ENCODE peak calls at places on chromosomes 7 and 10, in seven cellular contexts. One of them, this sample, is unnamed.

GRCh38 chr10:93236378-93237040 is 162.8 kb downstream of the CYP26A1 start:
- DNase-seq in spleen: no peak
- DNase-seq in heart left ventricle: no peak
- DNase-seq in body of pancreas: no peak
- DNase-seq in tibial nerve: no peak
- DNase-seq in H54: no peak
- DNase-seq in lower leg skin: no peak
- DNase-seq in this sample: no peak

GRCh38 chr7:50142421-50143113 is 49.5 kb upstream of the ZPBP start:
- DNase-seq in spleen: no peak
- DNase-seq in heart left ventricle: no peak
- DNase-seq in body of pancreas: no peak
- DNase-seq in tibial nerve: no peak
- DNase-seq in H54: no peak
- DNase-seq in lower leg skin: no peak
- DNase-seq in this sample: no peak

GRCh38 chr7:128410092-128410665 is 397 bp upstream of the IMPDH1 start:
- DNase-seq in spleen: peak; percentile 92
- DNase-seq in heart left ventricle: no peak
- DNase-seq in body of pancreas: peak; percentile 60
- DNase-seq in tibial nerve: peak; percentile 46
- DNase-seq in H54: peak; percentile 90
- DNase-seq in lower leg skin: peak; percentile 94
- DNase-seq in this sample: peak; percentile 48

GRCh38 chr10:44974628-44975431 is 3.8 kb downstream of the DEPP1 start:
- DNase-seq in spleen: peak; percentile 94
- DNase-seq in heart left ventricle: peak; percentile 83
- DNase-seq in body of pancreas: peak; percentile 86
- DNase-seq in tibial nerve: peak; percentile 74
- DNase-seq in H54: peak; percentile 69
- DNase-seq in lower leg skin: peak; percentile 94
- DNase-seq in this sample: no peak

GRCh38 chr10:115092555-115093285 is 445 bp upstream of the ATRNL1 start:
- DNase-seq in spleen: peak; percentile 75
- DNase-seq in heart left ventricle: peak; percentile 27
- DNase-seq in body of pancreas: peak; percentile 16
- DNase-seq in tibial nerve: no peak
- DNase-seq in H54: no peak
- DNase-seq in lower leg skin: no peak
- DNase-seq in this sample: peak; percentile 46

GRCh38 chr10:85137253-85137652 is 808.9 kb downstream of the CCSER2 start:
- DNase-seq in spleen: no peak
- DNase-seq in heart left ventricle: no peak
- DNase-seq in body of pancreas: no peak
- DNase-seq in tibial nerve: no peak
- DNase-seq in H54: no peak
- DNase-seq in lower leg skin: no peak
- DNase-seq in this sample: no peak

GRCh38 chr7:140643416-140643815 is 2.8 kb upstream of the DENND2A start:
- DNase-seq in spleen: peak; percentile 56
- DNase-seq in heart left ventricle: no peak
- DNase-seq in body of pancreas: no peak
- DNase-seq in tibial nerve: no peak
- DNase-seq in H54: no peak
- DNase-seq in lower leg skin: no peak
- DNase-seq in this sample: no peak

GRCh38 chr10:11875499-11876281 is 52.5 kb downstream of the PROSER2 start:
- DNase-seq in spleen: peak; percentile 70
- DNase-seq in heart left ventricle: peak; percentile 85
- DNase-seq in body of pancreas: peak; percentile 93
- DNase-seq in tibial nerve: peak; percentile 72
- DNase-seq in H54: peak; percentile 97
- DNase-seq in lower leg skin: peak; percentile 95
- DNase-seq in this sample: peak; percentile 95

GRCh38 chr7:83918142-83918541 is 269.2 kb upstream of the SEMA3E start:
- DNase-seq in spleen: no peak
- DNase-seq in heart left ventricle: no peak
- DNase-seq in body of pancreas: no peak
- DNase-seq in tibial nerve: no peak
- DNase-seq in H54: no peak
- DNase-seq in lower leg skin: no peak
- DNase-seq in this sample: no peak

GRCh38 chr10:59944339-59944935 is 38.1 kb upstream of the CCDC6 start:
- DNase-seq in spleen: no peak
- DNase-seq in heart left ventricle: no peak
- DNase-seq in body of pancreas: no peak
- DNase-seq in tibial nerve: no peak
- DNase-seq in H54: no peak
- DNase-seq in lower leg skin: no peak
- DNase-seq in this sample: no peak

GRCh38 chr10:77027576-77027975 is 610.0 kb downstream of the KCNMA1 start:
- DNase-seq in spleen: no peak
- DNase-seq in heart left ventricle: no peak
- DNase-seq in body of pancreas: no peak
- DNase-seq in tibial nerve: no peak
- DNase-seq in H54: no peak
- DNase-seq in lower leg skin: no peak
- DNase-seq in this sample: no peak

GRCh38 chr10:35074266-35074665 is 15.9 kb downstream of the CUL2 start:
- DNase-seq in spleen: no peak
- DNase-seq in heart left ventricle: no peak
- DNase-seq in body of pancreas: no peak
- DNase-seq in tibial nerve: no peak
- DNase-seq in H54: peak; percentile 19
- DNase-seq in lower leg skin: no peak
- DNase-seq in this sample: no peak

GRCh38 chr7:90828601-90829000 is 232.5 kb downstream of the CDK14 start:
- DNase-seq in spleen: no peak
- DNase-seq in heart left ventricle: no peak
- DNase-seq in body of pancreas: no peak
- DNase-seq in tibial nerve: no peak
- DNase-seq in H54: no peak
- DNase-seq in lower leg skin: no peak
- DNase-seq in this sample: no peak

DNA sequence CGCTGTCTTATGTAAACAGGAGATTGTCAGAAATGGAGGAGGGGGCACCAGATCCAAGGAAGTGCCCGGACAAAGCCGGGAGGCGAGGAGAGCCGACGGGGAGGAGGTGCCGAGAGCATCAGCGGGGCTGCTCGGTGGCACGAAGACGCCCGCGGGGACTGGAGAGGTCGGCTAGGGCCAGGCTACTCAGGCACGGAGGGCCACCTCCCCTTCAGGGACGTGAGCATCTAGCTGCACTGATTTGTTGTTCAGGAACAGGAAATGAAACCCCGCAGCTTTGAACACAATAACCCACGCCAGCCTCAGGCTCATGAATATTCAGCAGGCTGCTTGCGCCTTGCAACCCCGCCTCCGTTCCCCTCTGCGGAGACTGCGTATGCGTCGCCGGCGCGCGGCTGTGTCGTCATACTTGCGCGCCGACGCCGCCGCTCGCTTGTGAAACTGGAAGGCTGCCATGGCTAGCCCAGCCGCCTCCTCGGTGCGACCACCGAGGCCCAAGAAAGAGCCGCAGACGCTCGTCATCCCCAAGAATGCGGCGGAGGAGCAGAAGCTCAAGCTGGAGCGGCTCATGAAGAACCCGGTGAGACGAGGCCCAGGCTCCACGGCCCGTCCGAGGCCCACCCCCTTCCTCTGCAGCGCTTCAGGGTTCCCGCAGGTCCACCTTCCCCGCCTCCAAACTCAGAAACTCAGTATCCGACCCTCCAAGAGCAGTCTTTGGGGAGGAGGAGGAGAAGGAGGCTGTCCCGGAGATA is at the start of gene PRKRIP1:
- DNase-seq in spleen: peak; percentile 96
- DNase-seq in heart left ventricle: peak; percentile 88
- DNase-seq in body of pancreas: peak; percentile 84
- DNase-seq in tibial nerve: peak; percentile 66
- DNase-seq in H54: peak; percentile 92
- DNase-seq in lower leg skin: peak; percentile 94
- DNase-seq in this sample: peak; percentile 83
- TF ChIP-seq POLR2A in spleen: peak; percentile 40
- TF ChIP-seq POLR2A in heart left ventricle: peak; percentile 43
- TF ChIP-seq POLR2A in body of pancreas: peak; percentile 74
- TF ChIP-seq POLR2A in tibial nerve: peak; percentile 23
- TF ChIP-seq POLR2A in H54: peak; percentile 7
- TF ChIP-seq POLR2A in lower leg skin: no peak
- TF ChIP-seq POLR2A in this sample: peak; percentile 50

DNA sequence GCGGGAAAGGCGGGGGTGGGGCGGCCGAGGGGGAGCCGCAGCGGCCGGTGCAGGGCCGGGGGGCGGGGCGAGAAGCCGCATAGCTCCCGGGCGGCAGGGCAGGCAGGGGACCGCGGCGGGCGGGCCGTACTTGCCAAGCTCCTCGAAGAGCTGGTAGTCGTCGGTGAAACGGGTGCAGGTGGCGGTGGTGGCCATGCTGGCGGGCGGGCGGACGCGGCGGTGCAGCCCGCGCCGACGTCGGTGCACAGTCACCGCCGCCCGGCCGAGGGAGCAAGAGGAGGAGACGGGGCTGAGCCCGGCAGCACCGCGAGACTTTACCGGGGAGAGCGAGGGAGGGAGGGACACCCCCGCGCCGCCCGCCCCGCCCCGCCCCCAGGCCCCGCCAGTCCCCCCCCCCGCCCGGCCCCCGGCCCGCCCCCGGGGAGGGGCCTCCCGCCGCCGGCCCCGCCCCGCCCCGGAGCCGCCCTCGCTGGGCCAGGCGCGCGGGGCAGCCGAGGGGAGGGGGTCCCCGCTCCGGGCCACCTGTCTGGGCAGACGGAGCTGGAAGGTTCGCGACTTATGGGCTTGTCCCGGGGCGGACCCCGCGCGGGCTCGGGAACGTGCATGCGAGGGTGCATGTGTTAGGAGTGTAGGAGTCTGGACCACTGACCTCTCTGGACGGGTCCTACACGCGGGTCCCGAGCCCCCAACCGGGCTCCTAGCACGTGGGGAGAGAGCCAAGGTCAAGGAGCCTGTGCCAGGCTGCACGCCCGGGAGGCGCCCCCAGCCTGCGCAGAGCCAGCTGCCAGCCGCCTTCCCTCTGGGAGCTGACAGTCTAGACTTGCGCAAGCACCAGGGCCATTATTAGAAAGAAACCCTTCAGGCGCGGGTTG is at the start of gene CAMK2G:
- DNase-seq in spleen: peak; percentile 98
- DNase-seq in heart left ventricle: peak; percentile 88
- DNase-seq in body of pancreas: peak; percentile 89
- DNase-seq in tibial nerve: peak; percentile 58
- DNase-seq in H54: peak; percentile 98
- DNase-seq in lower leg skin: peak; percentile 95
- DNase-seq in this sample: peak; percentile 90
- TF ChIP-seq POLR2A in spleen: peak; percentile 11
- TF ChIP-seq POLR2A in heart left ventricle: peak; percentile 46
- TF ChIP-seq POLR2A in body of pancreas: peak; percentile 67
- TF ChIP-seq POLR2A in tibial nerve: no peak
- TF ChIP-seq POLR2A in H54: peak; percentile 80
- TF ChIP-seq POLR2A in lower leg skin: no peak
- TF ChIP-seq POLR2A in this sample: peak; percentile 49

GRCh38 chr10:87861566-87861952 is 1.8 kb downstream of the KLLN start:
- DNase-seq in spleen: peak; percentile 93
- DNase-seq in heart left ventricle: peak; percentile 91
- DNase-seq in body of pancreas: peak; percentile 90
- DNase-seq in tibial nerve: peak; percentile 73
- DNase-seq in H54: no peak
- DNase-seq in lower leg skin: peak; percentile 95
- DNase-seq in this sample: peak; percentile 96

GRCh38 chr10:87861953-87862643 is 1.2 kb downstream of the KLLN start:
- DNase-seq in spleen: peak; percentile 99
- DNase-seq in heart left ventricle: peak; percentile 98
- DNase-seq in body of pancreas: peak; percentile 98
- DNase-seq in tibial nerve: peak; percentile 95
- DNase-seq in H54: peak; percentile 82
- DNase-seq in lower leg skin: peak; percentile 99
- DNase-seq in this sample: peak; percentile 98

GRCh38 chr10:87861034-87861433 is 2.3 kb downstream of the KLLN start:
- DNase-seq in spleen: no peak
- DNase-seq in heart left ventricle: no peak
- DNase-seq in body of pancreas: no peak
- DNase-seq in tibial nerve: no peak
- DNase-seq in H54: no peak
- DNase-seq in lower leg skin: no peak
- DNase-seq in this sample: no peak

GRCh38 chr10:87863102-87863943 is at the start of the genes KLLN and PTEN:
- DNase-seq in spleen: peak; percentile 97
- DNase-seq in heart left ventricle: peak; percentile 93
- DNase-seq in body of pancreas: peak; percentile 89
- DNase-seq in tibial nerve: peak; percentile 82
- DNase-seq in H54: peak; percentile 84
- DNase-seq in lower leg skin: peak; percentile 97
- DNase-seq in this sample: peak; percentile 92

DNA sequence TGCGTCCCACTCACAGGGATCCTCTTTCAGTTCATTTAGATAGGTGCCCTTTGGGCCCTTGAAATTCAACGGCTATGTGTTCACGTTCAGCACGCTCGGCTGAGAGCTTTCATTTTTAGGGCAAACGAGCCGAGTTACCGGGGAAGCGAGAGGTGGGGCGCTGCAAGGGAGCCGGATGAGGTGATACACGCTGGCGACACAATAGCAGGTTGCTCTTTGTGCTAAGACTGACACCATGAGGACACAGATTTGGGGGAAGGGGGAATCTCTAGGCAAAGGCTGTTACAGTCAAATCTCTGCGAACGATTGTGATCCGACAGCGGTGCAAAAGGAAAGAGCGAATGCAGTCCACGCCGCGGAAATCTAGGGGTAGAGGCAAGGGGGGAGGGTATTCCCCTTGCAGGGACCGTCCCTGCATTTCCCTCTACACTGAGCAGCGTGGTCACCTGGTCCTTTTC is 660 bp downstream of the KLLN start:
- DNase-seq in spleen: no peak
- DNase-seq in heart left ventricle: no peak
- DNase-seq in body of pancreas: no peak
- DNase-seq in tibial nerve: no peak
- DNase-seq in H54: peak; percentile 54
- DNase-seq in lower leg skin: no peak
- DNase-seq in this sample: no peak
- TF ChIP-seq POLR2A in spleen: no peak
- TF ChIP-seq POLR2A in heart left ventricle: no peak
- TF ChIP-seq POLR2A in body of pancreas: no peak
- TF ChIP-seq POLR2A in tibial nerve: no peak
- TF ChIP-seq POLR2A in H54: no peak
- TF ChIP-seq POLR2A in lower leg skin: no peak
- TF ChIP-seq POLR2A in this sample: no peak

DNA sequence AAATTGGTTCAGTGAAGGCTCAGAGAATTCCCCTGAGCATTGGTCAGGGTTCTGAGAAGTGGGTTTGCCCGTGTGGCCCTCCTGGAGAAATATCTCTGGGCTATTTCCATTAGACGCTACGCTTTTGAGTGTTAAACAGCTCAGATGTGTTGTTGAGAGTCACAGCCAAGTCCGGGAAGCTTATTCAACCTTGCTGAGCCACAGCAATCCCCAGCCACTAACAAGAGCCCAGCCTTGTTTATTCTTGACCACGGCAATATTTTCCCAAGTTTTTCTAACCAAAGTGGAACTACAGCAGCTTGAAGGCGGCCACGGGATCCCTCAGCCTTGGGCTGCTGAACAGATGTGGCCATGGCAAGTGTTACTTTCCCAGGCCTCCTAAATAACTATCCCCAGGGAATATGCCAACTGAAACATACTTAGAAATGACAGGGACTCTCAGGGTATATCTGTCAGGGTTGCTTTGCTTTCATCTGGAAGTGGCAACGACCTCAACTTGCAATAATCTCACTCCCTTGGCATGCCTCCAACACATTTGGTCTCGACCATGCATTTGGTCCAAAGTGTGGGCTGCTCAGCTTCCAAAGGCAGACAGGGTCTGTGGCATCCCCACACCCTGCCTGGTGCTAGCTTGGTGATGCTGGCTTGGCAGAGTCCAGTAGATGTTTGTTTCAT is 214.7 kb downstream of the EMX2 start:
- DNase-seq in spleen: no peak
- DNase-seq in heart left ventricle: no peak
- DNase-seq in body of pancreas: peak; percentile 25
- DNase-seq in tibial nerve: no peak
- DNase-seq in H54: no peak
- DNase-seq in lower leg skin: no peak
- DNase-seq in this sample: no peak
- TF ChIP-seq POLR2A in spleen: no peak
- TF ChIP-seq POLR2A in heart left ventricle: no peak
- TF ChIP-seq POLR2A in body of pancreas: no peak
- TF ChIP-seq POLR2A in tibial nerve: no peak
- TF ChIP-seq POLR2A in H54: no peak
- TF ChIP-seq POLR2A in lower leg skin: no peak
- TF ChIP-seq POLR2A in this sample: no peak